ENCODE peak calls at places on chromosome 15, in six cellular contexts. V is Kasumi-1, U is lower lobe of right lung, H is GM20000, K is hepatic stellate cell, T is right lobe of liver. C is an unnamed sample.

GRCh38 chr15:89664951-89665350 is 9.7 kb upstream of the KIF7 start:
- DNase-seq in V (no peak), U (no peak), H (no peak), K (no peak), T (no peak), C (no peak)

GRCh38 chr15:71329041-71329440 is 213.8 kb downstream of the THSD4 start:
- DNase-seq in V (no peak), U (no peak), H (no peak), K (peak; percentile 50), T (no peak), C (no peak)

GRCh38 chr15:53808058-53808703 is 48.7 kb upstream of the WDR72 start:
- DNase-seq in V (peak; percentile 42), U (no peak), H (peak; percentile 8), K (no peak), T (no peak), C (no peak)

GRCh38 chr15:99430881-99431401 is 134.8 kb upstream of the MEF2A start:
- DNase-seq in V (no peak), U (peak; percentile 39), H (no peak), K (no peak), T (no peak), C (no peak)

GRCh38 chr15:67678948-67679347 is 136.4 kb downstream of the MAP2K5 start:
- DNase-seq in V (no peak), U (no peak), H (no peak), K (no peak), T (no peak), C (no peak)

GRCh38 chr15:60301024-60301423 is 96.8 kb downstream of the ANXA2 start:
- DNase-seq in V (no peak), U (no peak), H (no peak), K (no peak), T (no peak), C (no peak)

GRCh38 chr15:88954431-88955277 is 41.5 kb upstream of the MFGE8 start:
- DNase-seq in V (no peak), U (no peak), H (no peak), K (peak; percentile 66), T (no peak), C (peak; percentile 64)

GRCh38 chr15:77819841-77820728 is 187.4 kb upstream of the LINGO1 start:
- DNase-seq in V (peak; percentile 30), U (no peak), H (no peak), K (no peak), T (peak; percentile 34), C (no peak)

GRCh38 chr15:63422891-63423290 is 41.2 kb upstream of the CA12 start:
- DNase-seq in V (no peak), U (no peak), H (no peak), K (no peak), T (no peak), C (no peak)

GRCh38 chr15:75198560-75199346 is 2.9 kb upstream of the C15orf39 start:
- DNase-seq in V (no peak), U (no peak), H (peak; percentile 76), K (no peak), T (no peak), C (no peak)

GRCh38 chr15:40918146-40918798 is 10.9 kb upstream of the DLL4 start:
- DNase-seq in V (no peak), U (no peak), H (no peak), K (no peak), T (peak; percentile 22), C (no peak)

GRCh38 chr15:23422099-23422945 is 24.7 kb downstream of the GOLGA6L2 start:
- DNase-seq in V (no peak), U (no peak), H (no peak), K (no peak), T (no peak), C (no peak)

GRCh38 chr15:72599855-72600464 is 54.5 kb upstream of the GOLGA6B start:
- DNase-seq in V (peak; percentile 63), U (no peak), H (peak; percentile 46), K (peak; percentile 56), T (no peak), C (no peak)

GRCh38 chr15:90401499-90401898 is 13.5 kb downstream of the IQGAP1 start:
- DNase-seq in V (no peak), U (no peak), H (no peak), K (no peak), T (no peak), C (no peak)

GRCh38 chr15:43505723-43506122 is 11.7 kb upstream of the MAP1A start:
- DNase-seq in V (no peak), U (no peak), H (no peak), K (peak; percentile 60), T (no peak), C (no peak)

GRCh38 chr15:42723068-42723467 is 13.9 kb downstream of the CDAN1 start:
- DNase-seq in V (peak; percentile 10), U (no peak), H (no peak), K (no peak), T (no peak), C (no peak)

GRCh38 chr15:101409621-101410020 is 79.9 kb downstream of the PCSK6 start:
- DNase-seq in V (no peak), U (no peak), H (no peak), K (no peak), T (no peak), C (no peak)

GRCh38 chr15:91209318-91209717 is 109.3 kb downstream of the SV2B start:
- DNase-seq in V (no peak), U (peak; percentile 49), H (no peak), K (no peak), T (no peak), C (no peak)

GRCh38 chr15:56019060-56019793 is 25.8 kb upstream of the NEDD4 start:
- DNase-seq in V (no peak), U (no peak), H (no peak), K (no peak), T (no peak), C (no peak)

GRCh38 chr15:63052961-63053698 is 10.6 kb downstream of the TPM1 start:
- DNase-seq in V (no peak), U (no peak), H (no peak), K (peak; percentile 69), T (no peak), C (no peak)

GRCh38 chr15:35305906-35306305 is 220.8 kb upstream of the NANOGP8 start:
- DNase-seq in V (no peak), U (no peak), H (no peak), K (peak; percentile 17), T (no peak), C (no peak)

GRCh38 chr15:70906842-70907241 is 14.2 kb downstream of the LRRC49 start:
- DNase-seq in V (no peak), U (no peak), H (no peak), K (no peak), T (no peak), C (no peak)